ENCODE peak calls at places on chromosomes 1 and 21, in four cellular contexts. One of them, this sample, is unnamed.

GRCh38 chr1:38476784-38477175 is 382.8 kb downstream of the RRAGC start:
- DNase-seq in upper lobe of right lung: no peak
- DNase-seq in GM20000: no peak
- DNase-seq in heart left ventricle: no peak
- DNase-seq in this sample: no peak

GRCh38 chr1:31855038-31855845 is 39.4 kb upstream of the SPOCD1 start:
- DNase-seq in heart left ventricle: no peak
- DNase-seq in upper lobe of right lung: no peak
- DNase-seq in GM20000: no peak
- DNase-seq in this sample: no peak

GRCh38 chr21:25717491-25718139 is 17.1 kb downstream of the ATP5PF start:
- DNase-seq in heart left ventricle: no peak
- DNase-seq in GM20000: no peak
- DNase-seq in upper lobe of right lung: no peak
- DNase-seq in this sample: no peak

GRCh38 chr1:223289621-223290020 is 74.4 kb downstream of the SUSD4 start:
- DNase-seq in upper lobe of right lung: no peak
- DNase-seq in GM20000: no peak
- DNase-seq in heart left ventricle: no peak
- DNase-seq in this sample: no peak

GRCh38 chr1:234680331-234680904 is 70.4 kb upstream of the IRF2BP2 start:
- DNase-seq in heart left ventricle: no peak
- DNase-seq in GM20000: no peak
- DNase-seq in upper lobe of right lung: no peak
- DNase-seq in this sample: no peak

GRCh38 chr1:64363616-64364015 is 106.3 kb upstream of the CACHD1 start:
- DNase-seq in heart left ventricle: no peak
- DNase-seq in upper lobe of right lung: no peak
- DNase-seq in GM20000: no peak
- DNase-seq in this sample: no peak

GRCh38 chr1:176058686-176059085 is 148.4 kb downstream of the COP1 start:
- DNase-seq in heart left ventricle: no peak
- DNase-seq in upper lobe of right lung: no peak
- DNase-seq in GM20000: no peak
- DNase-seq in this sample: no peak

GRCh38 chr1:2388004-2388913 is 3.1 kb downstream of the MORN1 start:
- DNase-seq in heart left ventricle: peak; percentile 21
- DNase-seq in GM20000: peak; percentile 64
- DNase-seq in upper lobe of right lung: peak; percentile 48
- DNase-seq in this sample: peak; percentile 68

GRCh38 chr1:1432951-1433803 is 2.3 kb upstream of the VWA1 start:
- DNase-seq in upper lobe of right lung: peak; percentile 96
- DNase-seq in heart left ventricle: peak; percentile 90
- DNase-seq in GM20000: peak; percentile 47
- DNase-seq in this sample: peak; percentile 91

GRCh38 chr1:166282391-166283137 is 115.8 kb upstream of the FAM78B start:
- DNase-seq in heart left ventricle: no peak
- DNase-seq in GM20000: no peak
- DNase-seq in upper lobe of right lung: no peak
- DNase-seq in this sample: no peak

GRCh38 chr1:227779651-227780050 is 35.8 kb upstream of the PRSS38 start:
- DNase-seq in GM20000: no peak
- DNase-seq in upper lobe of right lung: peak; percentile 25
- DNase-seq in heart left ventricle: peak; percentile 11
- DNase-seq in this sample: no peak

GRCh38 chr1:86416343-86416742 is 7.6 kb upstream of the CLCA2 start:
- DNase-seq in GM20000: no peak
- DNase-seq in heart left ventricle: no peak
- DNase-seq in upper lobe of right lung: no peak
- DNase-seq in this sample: no peak

GRCh38 chr1:214146523-214146922 is 134.4 kb upstream of the SMYD2 start:
- DNase-seq in upper lobe of right lung: no peak
- DNase-seq in GM20000: no peak
- DNase-seq in heart left ventricle: no peak
- DNase-seq in this sample: no peak

GRCh38 chr1:158037876-158038359 is 44.5 kb downstream of the KIRREL1 start:
- DNase-seq in upper lobe of right lung: no peak
- DNase-seq in GM20000: no peak
- DNase-seq in heart left ventricle: peak; percentile 55
- DNase-seq in this sample: no peak

GRCh38 chr1:23187637-23188036 is 19.0 kb upstream of the LUZP1 start:
- DNase-seq in GM20000: no peak
- DNase-seq in heart left ventricle: no peak
- DNase-seq in upper lobe of right lung: no peak
- DNase-seq in this sample: no peak

GRCh38 chr1:234755449-234755863 is 145.5 kb upstream of the IRF2BP2 start:
- DNase-seq in GM20000: no peak
- DNase-seq in upper lobe of right lung: peak; percentile 80
- DNase-seq in heart left ventricle: peak; percentile 78
- DNase-seq in this sample: no peak

GRCh38 chr1:237927198-237927597 is 36.5 kb upstream of the ZP4 start:
- DNase-seq in heart left ventricle: no peak
- DNase-seq in upper lobe of right lung: no peak
- DNase-seq in GM20000: no peak
- DNase-seq in this sample: peak; percentile 90

GRCh38 chr21:44601596-44602473 is 1.4 kb downstream of the KRTAP10-7 start:
- DNase-seq in heart left ventricle: no peak
- DNase-seq in GM20000: no peak
- DNase-seq in upper lobe of right lung: peak; percentile 53
- DNase-seq in this sample: peak; percentile 61

GRCh38 chr1:64664287-64664686 is 80.6 kb upstream of the RAVER2 start:
- DNase-seq in heart left ventricle: no peak
- DNase-seq in upper lobe of right lung: no peak
- DNase-seq in GM20000: no peak
- DNase-seq in this sample: no peak

GRCh38 chr1:66266756-66267155 is 267.2 kb upstream of the SGIP1 start:
- DNase-seq in GM20000: no peak
- DNase-seq in heart left ventricle: no peak
- DNase-seq in upper lobe of right lung: no peak
- DNase-seq in this sample: no peak

GRCh38 chr1:55812281-55812680 is 597.1 kb upstream of the USP24 start:
- DNase-seq in upper lobe of right lung: no peak
- DNase-seq in GM20000: no peak
- DNase-seq in heart left ventricle: no peak
- DNase-seq in this sample: no peak

GRCh38 chr1:109529895-109530456 is 9.7 kb upstream of the GPR61 start:
- DNase-seq in GM20000: no peak
- DNase-seq in heart left ventricle: no peak
- DNase-seq in upper lobe of right lung: no peak
- DNase-seq in this sample: no peak

GRCh38 chr21:44556879-44557278 is 1.7 kb downstream of the KRTAP10-3 start:
- DNase-seq in GM20000: peak; percentile 56
- DNase-seq in upper lobe of right lung: no peak
- DNase-seq in heart left ventricle: no peak
- DNase-seq in this sample: no peak

GRCh38 chr21:34668803-34669148 is at the start of gene CLIC6:
- DNase-seq in upper lobe of right lung: peak; percentile 76
- DNase-seq in heart left ventricle: peak; percentile 41
- DNase-seq in GM20000: peak; percentile 20
- DNase-seq in this sample: no peak

GRCh38 chr21:17688912-17689874 is 76.5 kb upstream of the BTG3 start:
- DNase-seq in GM20000: no peak
- DNase-seq in heart left ventricle: peak; percentile 44
- DNase-seq in upper lobe of right lung: no peak
- DNase-seq in this sample: no peak

GRCh38 chr1:244046907-244047738 is 4.0 kb upstream of the ZBTB18 start:
- DNase-seq in upper lobe of right lung: no peak
- DNase-seq in heart left ventricle: no peak
- DNase-seq in GM20000: no peak
- DNase-seq in this sample: no peak

GRCh38 chr1:214451591-214451990 is 99.8 kb downstream of the PTPN14 start:
- DNase-seq in GM20000: no peak
- DNase-seq in heart left ventricle: no peak
- DNase-seq in upper lobe of right lung: no peak
- DNase-seq in this sample: no peak

GRCh38 chr21:25750085-25750484 is 15.3 kb downstream of the GABPA start:
- DNase-seq in GM20000: no peak
- DNase-seq in heart left ventricle: no peak
- DNase-seq in upper lobe of right lung: no peak
- DNase-seq in this sample: no peak

GRCh38 chr1:204320413-204320812 is 39.3 kb downstream of the PLEKHA6 start:
- DNase-seq in GM20000: no peak
- DNase-seq in heart left ventricle: no peak
- DNase-seq in upper lobe of right lung: no peak
- DNase-seq in this sample: no peak

GRCh38 chr1:15972409-15972808 is 3.5 kb downstream of the ZBTB17 start:
- DNase-seq in heart left ventricle: no peak
- DNase-seq in upper lobe of right lung: no peak
- DNase-seq in GM20000: no peak
- DNase-seq in this sample: no peak
- TF ChIP-seq CTCF in heart left ventricle: no peak
- TF ChIP-seq CTCF in upper lobe of right lung: no peak
- TF ChIP-seq CTCF in GM20000: no peak
- TF ChIP-seq CTCF in this sample: no peak

DNA sequence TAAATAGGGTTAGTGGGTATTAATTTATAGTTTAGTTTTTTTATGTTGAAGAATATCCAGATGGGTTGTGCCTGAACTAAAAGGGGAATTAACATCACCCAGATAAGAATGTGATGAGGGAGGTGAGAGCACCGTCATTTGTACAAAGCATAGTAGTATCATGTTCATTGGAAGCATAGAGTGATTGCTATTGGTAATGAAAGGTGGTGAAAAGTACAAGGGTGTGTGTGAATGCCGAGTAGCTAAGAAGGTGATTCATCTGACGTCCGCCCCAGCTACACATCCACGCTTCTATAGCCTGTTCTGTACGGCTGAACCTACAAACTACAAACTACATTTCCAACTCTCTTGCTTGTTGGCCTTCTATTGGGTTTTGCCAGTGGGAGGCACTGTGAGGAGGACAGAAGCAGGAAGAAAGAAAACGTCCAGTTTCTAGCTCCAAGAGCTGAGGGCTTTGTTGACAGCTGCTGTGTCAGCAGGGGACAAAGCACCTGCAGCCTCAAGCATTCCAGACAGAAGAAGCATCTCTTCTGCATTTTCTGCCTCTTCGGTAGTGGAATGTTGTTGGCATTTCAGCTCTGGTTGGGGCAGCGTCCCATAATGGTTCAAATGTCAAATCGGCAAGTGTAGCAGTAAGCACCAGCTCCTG is 404.8 kb downstream of the KCTD3 start:
- DNase-seq in GM20000: no peak
- DNase-seq in upper lobe of right lung: no peak
- DNase-seq in heart left ventricle: no peak
- DNase-seq in this sample: no peak
- TF ChIP-seq CTCF in GM20000: no peak
- TF ChIP-seq CTCF in upper lobe of right lung: no peak
- TF ChIP-seq CTCF in heart left ventricle: no peak
- TF ChIP-seq CTCF in this sample: no peak

DNA sequence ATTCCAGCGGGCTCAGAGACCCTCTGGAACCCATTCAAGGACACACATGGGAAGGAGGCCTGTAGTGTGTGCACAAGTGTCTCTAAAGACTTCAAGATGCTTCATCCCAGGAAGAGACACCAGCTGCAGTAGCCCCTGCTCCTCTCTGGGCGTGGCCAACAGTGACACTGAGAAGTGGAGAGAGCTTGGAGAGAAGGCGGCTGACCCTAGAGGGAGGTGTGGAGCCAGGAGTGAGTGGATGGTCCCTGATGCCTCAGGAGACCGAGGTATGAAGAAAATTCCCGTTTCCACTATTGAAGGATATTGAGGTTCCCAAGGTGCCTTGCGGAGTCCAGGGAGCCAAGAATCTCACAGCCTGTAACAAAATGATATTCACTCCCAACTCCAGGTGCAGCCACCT is 14.9 kb upstream of the TNNI1 start:
- DNase-seq in GM20000: no peak
- DNase-seq in upper lobe of right lung: no peak
- DNase-seq in heart left ventricle: no peak
- DNase-seq in this sample: no peak
- TF ChIP-seq CTCF in GM20000: peak; percentile 1
- TF ChIP-seq CTCF in upper lobe of right lung: no peak
- TF ChIP-seq CTCF in heart left ventricle: no peak
- TF ChIP-seq CTCF in this sample: no peak

GRCh38 chr1:94527447-94528031 is 14.0 kb downstream of the F3 start:
- DNase-seq in GM20000: no peak
- DNase-seq in heart left ventricle: no peak
- DNase-seq in upper lobe of right lung: no peak
- DNase-seq in this sample: no peak

GRCh38 chr1:94526581-94526980 is 15.0 kb downstream of the F3 start:
- DNase-seq in heart left ventricle: no peak
- DNase-seq in GM20000: no peak
- DNase-seq in upper lobe of right lung: no peak
- DNase-seq in this sample: no peak

GRCh38 chr1:94528826-94529225 is 12.7 kb downstream of the F3 start:
- DNase-seq in heart left ventricle: no peak
- DNase-seq in GM20000: no peak
- DNase-seq in upper lobe of right lung: no peak
- DNase-seq in this sample: no peak

GRCh38 chr1:94529416-94529815 is 12.1 kb downstream of the F3 start:
- DNase-seq in heart left ventricle: no peak
- DNase-seq in upper lobe of right lung: no peak
- DNase-seq in GM20000: no peak
- DNase-seq in this sample: no peak

GRCh38 chr1:94528271-94528670 is 13.3 kb downstream of the F3 start:
- DNase-seq in upper lobe of right lung: no peak
- DNase-seq in heart left ventricle: no peak
- DNase-seq in GM20000: no peak
- DNase-seq in this sample: no peak
- TF ChIP-seq CTCF in upper lobe of right lung: no peak
- TF ChIP-seq CTCF in heart left ventricle: no peak
- TF ChIP-seq CTCF in GM20000: no peak
- TF ChIP-seq CTCF in this sample: no peak